ENCODE peak calls at places on chromosomes 3 and 15, in nine cellular contexts. One of them, this sample, is unnamed.
A peak's percentile ranks its signal among the peaks of the same experiment; 100 is the strongest.

GRCh38 chr3:119555929-119556328 is 3.5 kb downstream of the CD80 start:
- DNase-seq in PC-3: no peak
- DNase-seq in adrenal gland: no peak
- DNase-seq in stimulated activated CD4-positive, alpha-beta T cell treated with anti-CD3 and anti-CD28 coated beads, Interleukin-15, amount 100 ng/mL, for 24 hours: no peak
- DNase-seq in iPS-NIHi11: no peak
- DNase-seq in skeletal muscle cell: no peak
- DNase-seq in activated CD8-positive, alpha-beta memory T cell treated with anti-CD3 and anti-CD28 coated beads, Interleukin-2, amount 10 ng/mL, durations not matched to agents 7 days and 5 days: no peak
- DNase-seq in astrocyte of the spinal cord: no peak
- DNase-seq in non-pigmented ciliary epithelial cell: no peak
- DNase-seq in this sample: no peak

GRCh38 chr15:31459011-31459748 is 132.5 kb downstream of the KLF13 start:
- DNase-seq in PC-3: no peak
- DNase-seq in adrenal gland: peak; percentile 48
- DNase-seq in stimulated activated CD4-positive, alpha-beta T cell treated with anti-CD3 and anti-CD28 coated beads, Interleukin-15, amount 100 ng/mL, for 24 hours: peak; percentile 81
- DNase-seq in iPS-NIHi11: no peak
- DNase-seq in skeletal muscle cell: no peak
- DNase-seq in activated CD8-positive, alpha-beta memory T cell treated with anti-CD3 and anti-CD28 coated beads, Interleukin-2, amount 10 ng/mL, durations not matched to agents 7 days and 5 days: no peak
- DNase-seq in astrocyte of the spinal cord: no peak
- DNase-seq in non-pigmented ciliary epithelial cell: no peak
- DNase-seq in this sample: peak; percentile 63

GRCh38 chr15:96053039-96054021 is 277.2 kb upstream of the NR2F2 start:
- DNase-seq in PC-3: peak; percentile 12
- DNase-seq in adrenal gland: no peak
- DNase-seq in stimulated activated CD4-positive, alpha-beta T cell treated with anti-CD3 and anti-CD28 coated beads, Interleukin-15, amount 100 ng/mL, for 24 hours: no peak
- DNase-seq in iPS-NIHi11: peak; percentile 43
- DNase-seq in skeletal muscle cell: no peak
- DNase-seq in activated CD8-positive, alpha-beta memory T cell treated with anti-CD3 and anti-CD28 coated beads, Interleukin-2, amount 10 ng/mL, durations not matched to agents 7 days and 5 days: no peak
- DNase-seq in astrocyte of the spinal cord: peak; percentile 34
- DNase-seq in non-pigmented ciliary epithelial cell: no peak
- DNase-seq in this sample: no peak

GRCh38 chr3:63064216-63064755 is 189.1 kb upstream of the CADPS start:
- DNase-seq in PC-3: no peak
- DNase-seq in adrenal gland: no peak
- DNase-seq in stimulated activated CD4-positive, alpha-beta T cell treated with anti-CD3 and anti-CD28 coated beads, Interleukin-15, amount 100 ng/mL, for 24 hours: no peak
- DNase-seq in iPS-NIHi11: no peak
- DNase-seq in skeletal muscle cell: no peak
- DNase-seq in activated CD8-positive, alpha-beta memory T cell treated with anti-CD3 and anti-CD28 coated beads, Interleukin-2, amount 10 ng/mL, durations not matched to agents 7 days and 5 days: no peak
- DNase-seq in astrocyte of the spinal cord: no peak
- DNase-seq in non-pigmented ciliary epithelial cell: no peak
- DNase-seq in this sample: no peak

GRCh38 chr15:59976480-59976879 is 27.6 kb upstream of the FOXB1 start:
- DNase-seq in PC-3: no peak
- DNase-seq in adrenal gland: no peak
- DNase-seq in stimulated activated CD4-positive, alpha-beta T cell treated with anti-CD3 and anti-CD28 coated beads, Interleukin-15, amount 100 ng/mL, for 24 hours: peak; percentile 53
- DNase-seq in iPS-NIHi11: no peak
- DNase-seq in skeletal muscle cell: no peak
- DNase-seq in activated CD8-positive, alpha-beta memory T cell treated with anti-CD3 and anti-CD28 coated beads, Interleukin-2, amount 10 ng/mL, durations not matched to agents 7 days and 5 days: peak; percentile 93
- DNase-seq in astrocyte of the spinal cord: no peak
- DNase-seq in non-pigmented ciliary epithelial cell: no peak
- DNase-seq in this sample: peak; percentile 46

GRCh38 chr15:80831192-80831591 is 52.0 kb downstream of the CEMIP start:
- DNase-seq in PC-3: no peak
- DNase-seq in adrenal gland: no peak
- DNase-seq in stimulated activated CD4-positive, alpha-beta T cell treated with anti-CD3 and anti-CD28 coated beads, Interleukin-15, amount 100 ng/mL, for 24 hours: no peak
- DNase-seq in iPS-NIHi11: no peak
- DNase-seq in skeletal muscle cell: no peak
- DNase-seq in activated CD8-positive, alpha-beta memory T cell treated with anti-CD3 and anti-CD28 coated beads, Interleukin-2, amount 10 ng/mL, durations not matched to agents 7 days and 5 days: no peak
- DNase-seq in astrocyte of the spinal cord: no peak
- DNase-seq in non-pigmented ciliary epithelial cell: no peak
- DNase-seq in this sample: no peak

GRCh38 chr3:127867986-127868385 is 45.7 kb upstream of the MGLL start:
- DNase-seq in PC-3: peak; percentile 73
- DNase-seq in adrenal gland: no peak
- DNase-seq in stimulated activated CD4-positive, alpha-beta T cell treated with anti-CD3 and anti-CD28 coated beads, Interleukin-15, amount 100 ng/mL, for 24 hours: no peak
- DNase-seq in iPS-NIHi11: no peak
- DNase-seq in skeletal muscle cell: no peak
- DNase-seq in activated CD8-positive, alpha-beta memory T cell treated with anti-CD3 and anti-CD28 coated beads, Interleukin-2, amount 10 ng/mL, durations not matched to agents 7 days and 5 days: no peak
- DNase-seq in astrocyte of the spinal cord: peak; percentile 35
- DNase-seq in non-pigmented ciliary epithelial cell: no peak
- DNase-seq in this sample: no peak

GRCh38 chr15:78266229-78266628 is 1.9 kb downstream of the DNAJA4 start:
- DNase-seq in PC-3: no peak
- DNase-seq in adrenal gland: no peak
- DNase-seq in stimulated activated CD4-positive, alpha-beta T cell treated with anti-CD3 and anti-CD28 coated beads, Interleukin-15, amount 100 ng/mL, for 24 hours: no peak
- DNase-seq in iPS-NIHi11: no peak
- DNase-seq in skeletal muscle cell: no peak
- DNase-seq in activated CD8-positive, alpha-beta memory T cell treated with anti-CD3 and anti-CD28 coated beads, Interleukin-2, amount 10 ng/mL, durations not matched to agents 7 days and 5 days: no peak
- DNase-seq in astrocyte of the spinal cord: no peak
- DNase-seq in non-pigmented ciliary epithelial cell: no peak
- DNase-seq in this sample: no peak

GRCh38 chr3:86788371-86788770 is 202.6 kb downstream of the VGLL3 start:
- DNase-seq in PC-3: no peak
- DNase-seq in adrenal gland: no peak
- DNase-seq in stimulated activated CD4-positive, alpha-beta T cell treated with anti-CD3 and anti-CD28 coated beads, Interleukin-15, amount 100 ng/mL, for 24 hours: no peak
- DNase-seq in iPS-NIHi11: no peak
- DNase-seq in skeletal muscle cell: peak; percentile 45
- DNase-seq in activated CD8-positive, alpha-beta memory T cell treated with anti-CD3 and anti-CD28 coated beads, Interleukin-2, amount 10 ng/mL, durations not matched to agents 7 days and 5 days: no peak
- DNase-seq in astrocyte of the spinal cord: peak; percentile 36
- DNase-seq in non-pigmented ciliary epithelial cell: no peak
- DNase-seq in this sample: no peak

GRCh38 chr3:42228796-42229195 is 37.2 kb downstream of the CCK start:
- DNase-seq in PC-3: peak; percentile 74
- DNase-seq in adrenal gland: no peak
- DNase-seq in stimulated activated CD4-positive, alpha-beta T cell treated with anti-CD3 and anti-CD28 coated beads, Interleukin-15, amount 100 ng/mL, for 24 hours: no peak
- DNase-seq in iPS-NIHi11: no peak
- DNase-seq in skeletal muscle cell: no peak
- DNase-seq in activated CD8-positive, alpha-beta memory T cell treated with anti-CD3 and anti-CD28 coated beads, Interleukin-2, amount 10 ng/mL, durations not matched to agents 7 days and 5 days: no peak
- DNase-seq in astrocyte of the spinal cord: no peak
- DNase-seq in non-pigmented ciliary epithelial cell: no peak
- DNase-seq in this sample: no peak

GRCh38 chr3:73141531-73141930 is 80.1 kb downstream of the EBLN2 start:
- DNase-seq in PC-3: no peak
- DNase-seq in adrenal gland: no peak
- DNase-seq in stimulated activated CD4-positive, alpha-beta T cell treated with anti-CD3 and anti-CD28 coated beads, Interleukin-15, amount 100 ng/mL, for 24 hours: no peak
- DNase-seq in iPS-NIHi11: no peak
- DNase-seq in skeletal muscle cell: no peak
- DNase-seq in activated CD8-positive, alpha-beta memory T cell treated with anti-CD3 and anti-CD28 coated beads, Interleukin-2, amount 10 ng/mL, durations not matched to agents 7 days and 5 days: no peak
- DNase-seq in astrocyte of the spinal cord: no peak
- DNase-seq in non-pigmented ciliary epithelial cell: no peak
- DNase-seq in this sample: no peak

GRCh38 chr15:42083916-42084315 is 10.4 kb downstream of the PLA2G4D start:
- DNase-seq in PC-3: no peak
- DNase-seq in adrenal gland: no peak
- DNase-seq in stimulated activated CD4-positive, alpha-beta T cell treated with anti-CD3 and anti-CD28 coated beads, Interleukin-15, amount 100 ng/mL, for 24 hours: no peak
- DNase-seq in iPS-NIHi11: no peak
- DNase-seq in skeletal muscle cell: no peak
- DNase-seq in activated CD8-positive, alpha-beta memory T cell treated with anti-CD3 and anti-CD28 coated beads, Interleukin-2, amount 10 ng/mL, durations not matched to agents 7 days and 5 days: no peak
- DNase-seq in astrocyte of the spinal cord: no peak
- DNase-seq in non-pigmented ciliary epithelial cell: no peak
- DNase-seq in this sample: no peak

GRCh38 chr3:20075197-20075596 is 35.0 kb downstream of the KAT2B start:
- DNase-seq in PC-3: no peak
- DNase-seq in adrenal gland: no peak
- DNase-seq in stimulated activated CD4-positive, alpha-beta T cell treated with anti-CD3 and anti-CD28 coated beads, Interleukin-15, amount 100 ng/mL, for 24 hours: no peak
- DNase-seq in iPS-NIHi11: no peak
- DNase-seq in skeletal muscle cell: no peak
- DNase-seq in activated CD8-positive, alpha-beta memory T cell treated with anti-CD3 and anti-CD28 coated beads, Interleukin-2, amount 10 ng/mL, durations not matched to agents 7 days and 5 days: no peak
- DNase-seq in astrocyte of the spinal cord: no peak
- DNase-seq in non-pigmented ciliary epithelial cell: no peak
- DNase-seq in this sample: no peak

GRCh38 chr3:179852117-179852886 is 184.4 kb downstream of the PEX5L start:
- DNase-seq in PC-3: peak; percentile 63
- DNase-seq in adrenal gland: no peak
- DNase-seq in stimulated activated CD4-positive, alpha-beta T cell treated with anti-CD3 and anti-CD28 coated beads, Interleukin-15, amount 100 ng/mL, for 24 hours: no peak
- DNase-seq in iPS-NIHi11: peak; percentile 19
- DNase-seq in skeletal muscle cell: peak; percentile 71
- DNase-seq in activated CD8-positive, alpha-beta memory T cell treated with anti-CD3 and anti-CD28 coated beads, Interleukin-2, amount 10 ng/mL, durations not matched to agents 7 days and 5 days: no peak
- DNase-seq in astrocyte of the spinal cord: peak; percentile 73
- DNase-seq in non-pigmented ciliary epithelial cell: peak; percentile 35
- DNase-seq in this sample: peak; percentile 4

GRCh38 chr3:27556854-27557253 is 72.7 kb upstream of the SLC4A7 start:
- DNase-seq in PC-3: peak; percentile 37
- DNase-seq in adrenal gland: no peak
- DNase-seq in stimulated activated CD4-positive, alpha-beta T cell treated with anti-CD3 and anti-CD28 coated beads, Interleukin-15, amount 100 ng/mL, for 24 hours: no peak
- DNase-seq in iPS-NIHi11: no peak
- DNase-seq in skeletal muscle cell: no peak
- DNase-seq in activated CD8-positive, alpha-beta memory T cell treated with anti-CD3 and anti-CD28 coated beads, Interleukin-2, amount 10 ng/mL, durations not matched to agents 7 days and 5 days: no peak
- DNase-seq in astrocyte of the spinal cord: peak; percentile 49
- DNase-seq in non-pigmented ciliary epithelial cell: no peak
- DNase-seq in this sample: no peak

GRCh38 chr3:114128826-114129225 is 50.0 kb downstream of the DRD3 start:
- DNase-seq in PC-3: no peak
- DNase-seq in adrenal gland: peak; percentile 57
- DNase-seq in stimulated activated CD4-positive, alpha-beta T cell treated with anti-CD3 and anti-CD28 coated beads, Interleukin-15, amount 100 ng/mL, for 24 hours: no peak
- DNase-seq in iPS-NIHi11: no peak
- DNase-seq in skeletal muscle cell: no peak
- DNase-seq in activated CD8-positive, alpha-beta memory T cell treated with anti-CD3 and anti-CD28 coated beads, Interleukin-2, amount 10 ng/mL, durations not matched to agents 7 days and 5 days: no peak
- DNase-seq in astrocyte of the spinal cord: no peak
- DNase-seq in non-pigmented ciliary epithelial cell: no peak
- DNase-seq in this sample: no peak

GRCh38 chr3:188274249-188274915 is 120.4 kb downstream of the LPP start:
- DNase-seq in PC-3: peak; percentile 50
- DNase-seq in adrenal gland: no peak
- DNase-seq in stimulated activated CD4-positive, alpha-beta T cell treated with anti-CD3 and anti-CD28 coated beads, Interleukin-15, amount 100 ng/mL, for 24 hours: no peak
- DNase-seq in iPS-NIHi11: no peak
- DNase-seq in skeletal muscle cell: no peak
- DNase-seq in activated CD8-positive, alpha-beta memory T cell treated with anti-CD3 and anti-CD28 coated beads, Interleukin-2, amount 10 ng/mL, durations not matched to agents 7 days and 5 days: no peak
- DNase-seq in astrocyte of the spinal cord: peak; percentile 32
- DNase-seq in non-pigmented ciliary epithelial cell: no peak
- DNase-seq in this sample: no peak

GRCh38 chr3:193782280-193782654 is 189.3 kb downstream of the OPA1 start:
- DNase-seq in PC-3: peak; percentile 67
- DNase-seq in adrenal gland: no peak
- DNase-seq in stimulated activated CD4-positive, alpha-beta T cell treated with anti-CD3 and anti-CD28 coated beads, Interleukin-15, amount 100 ng/mL, for 24 hours: no peak
- DNase-seq in iPS-NIHi11: peak; percentile 60
- DNase-seq in skeletal muscle cell: no peak
- DNase-seq in activated CD8-positive, alpha-beta memory T cell treated with anti-CD3 and anti-CD28 coated beads, Interleukin-2, amount 10 ng/mL, durations not matched to agents 7 days and 5 days: no peak
- DNase-seq in astrocyte of the spinal cord: peak; percentile 17
- DNase-seq in non-pigmented ciliary epithelial cell: no peak
- DNase-seq in this sample: no peak

GRCh38 chr3:98343647-98344507 is 9.8 kb upstream of the OR5K4 start:
- DNase-seq in PC-3: peak; percentile 83
- DNase-seq in adrenal gland: no peak
- DNase-seq in stimulated activated CD4-positive, alpha-beta T cell treated with anti-CD3 and anti-CD28 coated beads, Interleukin-15, amount 100 ng/mL, for 24 hours: peak; percentile 46
- DNase-seq in iPS-NIHi11: peak; percentile 65
- DNase-seq in skeletal muscle cell: no peak
- DNase-seq in activated CD8-positive, alpha-beta memory T cell treated with anti-CD3 and anti-CD28 coated beads, Interleukin-2, amount 10 ng/mL, durations not matched to agents 7 days and 5 days: no peak
- DNase-seq in astrocyte of the spinal cord: peak; percentile 5
- DNase-seq in non-pigmented ciliary epithelial cell: no peak
- DNase-seq in this sample: peak; percentile 32

GRCh38 chr3:112136959-112137693 is 4.1 kb upstream of the GCSAM start:
- DNase-seq in PC-3: peak; percentile 81
- DNase-seq in adrenal gland: no peak
- DNase-seq in stimulated activated CD4-positive, alpha-beta T cell treated with anti-CD3 and anti-CD28 coated beads, Interleukin-15, amount 100 ng/mL, for 24 hours: peak; percentile 37
- DNase-seq in iPS-NIHi11: peak; percentile 53
- DNase-seq in skeletal muscle cell: no peak
- DNase-seq in activated CD8-positive, alpha-beta memory T cell treated with anti-CD3 and anti-CD28 coated beads, Interleukin-2, amount 10 ng/mL, durations not matched to agents 7 days and 5 days: peak; percentile 65
- DNase-seq in astrocyte of the spinal cord: peak; percentile 51
- DNase-seq in non-pigmented ciliary epithelial cell: no peak
- DNase-seq in this sample: peak; percentile 40

This sample was measured in stimulated activated naive CD8-positive, alpha-beta T cell treated with anti-CD3 and anti-CD28 coated beads, Interleukin-15, Interleukin-2, amounts not matched to agents 100 U/mL and 50 U/mL, for 24 hours.